ENCODE peak calls at places on chromosome X, in nine cellular contexts. P is GM23338; M is tibial nerve; C is mammary epithelial cell; W is RWPE1; A is CD8-positive, alpha-beta T cell; F is upper lobe of left lung; Q is H9; E is DND-41. X is an unnamed sample.

GRCh38 chrX:153728095-153728494 is 3.4 kb downstream of the ABCD1 start:
- DNase-seq in P (peak), M (no peak), C (no peak), W (no peak), A (no peak), F (no peak), Q (no peak), E (no peak), X (no peak)

GRCh38 chrX:118976599-118977340 is 2.4 kb downstream of the LONRF3 start:
- DNase-seq in P (no peak), M (no peak), C (no peak), W (no peak), A (peak), F (peak), Q (no peak), E (no peak), X (peak)

GRCh38 chrX:41406211-41406610 is 40.9 kb upstream of the NYX start:
- DNase-seq in P (no peak), M (no peak), C (peak), W (no peak), A (no peak), F (no peak), Q (no peak), E (no peak), X (no peak)

GRCh38 chrX:21528076-21528475 is 130.1 kb downstream of the KLHL34 start:
- DNase-seq in P (no peak), M (no peak), C (no peak), W (no peak), A (no peak), F (no peak), Q (no peak), E (no peak), X (no peak)

GRCh38 chrX:49992809-49993208 is 70.4 kb downstream of the CLCN5 start:
- DNase-seq in P (no peak), M (no peak), C (no peak), W (no peak), A (no peak), F (no peak), Q (no peak), E (no peak), X (no peak)

GRCh38 chrX:102832661-102833060 is 104.4 kb upstream of the RAB40AL start:
- DNase-seq in P (peak), M (no peak), C (peak), W (no peak), A (no peak), F (no peak), Q (peak), E (no peak), X (no peak)

GRCh38 chrX:23656684-23657083 is 10.6 kb upstream of the PRDX4 start:
- DNase-seq in P (no peak), M (no peak), C (no peak), W (no peak), A (no peak), F (no peak), Q (no peak), E (no peak), X (no peak)

GRCh38 chrX:122545778-122546177 is 638.3 kb upstream of the GRIA3 start:
- DNase-seq in P (no peak), M (no peak), C (no peak), W (no peak), A (no peak), F (no peak), Q (no peak), E (no peak), X (no peak)

GRCh38 chrX:38704146-38704882 is 96.9 kb upstream of the MID1IP1 start:
- DNase-seq in P (no peak), M (no peak), C (no peak), W (no peak), A (no peak), F (no peak), Q (no peak), E (no peak), X (no peak)

GRCh38 chrX:74023203-74023602 is 280.8 kb upstream of the ZCCHC13 start:
- DNase-seq in P (no peak), M (no peak), C (no peak), W (no peak), A (no peak), F (no peak), Q (no peak), E (no peak), X (no peak)

GRCh38 chrX:45771114-45771513 is 570.4 kb upstream of the DIPK2B start:
- DNase-seq in P (no peak), M (no peak), C (peak), W (peak), A (no peak), F (no peak), Q (no peak), E (no peak), X (peak)

GRCh38 chrX:30982467-30982866 is 89.4 kb downstream of the FTHL17 start:
- DNase-seq in P (no peak), M (no peak), C (no peak), W (no peak), A (no peak), F (no peak), Q (no peak), E (no peak), X (no peak)

GRCh38 chrX:35625714-35626113 is 172.4 kb upstream of the MAGEB16 start:
- DNase-seq in P (no peak), M (no peak), C (no peak), W (no peak), A (no peak), F (peak), Q (no peak), E (no peak), X (no peak)

GRCh38 chrX:1595711-1596060 is 4.3 kb downstream of the AKAP17A start:
- DNase-seq in P (no peak), M (no peak), C (no peak), W (no peak), A (no peak), F (no peak), Q (no peak), E (no peak), X (no peak)

GRCh38 chrX:2334237-2334636 is 166.5 kb downstream of the DHRSX start:
- DNase-seq in P (no peak), M (no peak), C (no peak), W (no peak), A (no peak), F (no peak), Q (no peak), E (no peak), X (no peak)

GRCh38 chrX:20433376-20433775 is 166.7 kb upstream of the RPS6KA3 start:
- DNase-seq in P (no peak), M (no peak), C (no peak), W (no peak), A (no peak), F (no peak), Q (no peak), E (no peak), X (no peak)

GRCh38 chrX:39828971-39829370 is 268.8 kb downstream of the BCOR start:
- DNase-seq in P (no peak), M (no peak), C (no peak), W (no peak), A (no peak), F (no peak), Q (no peak), E (no peak), X (no peak)

GRCh38 chrX:111445485-111445884 is 33.5 kb upstream of the DCX start:
- DNase-seq in P (peak), M (peak), C (peak), W (peak), A (no peak), F (no peak), Q (no peak), E (no peak), X (no peak)

GRCh38 chrX:75968293-75968692 is 183.2 kb upstream of the MAGEE2 start:
- DNase-seq in P (peak), M (no peak), C (no peak), W (no peak), A (no peak), F (no peak), Q (peak), E (no peak), X (no peak)

GRCh38 chrX:39445336-39445735 is 644.1 kb downstream of the MID1IP1 start:
- DNase-seq in P (peak), M (no peak), C (no peak), W (no peak), A (peak), F (no peak), Q (peak), E (peak), X (peak)

GRCh38 chrX:9258346-9259104 is 206.3 kb upstream of the TBL1X start:
- DNase-seq in P (no peak), M (no peak), C (no peak), W (no peak), A (no peak), F (no peak), Q (no peak), E (no peak), X (no peak)

GRCh38 chrX:129655547-129656248 is 942 bp upstream of the APLN start:
- DNase-seq in P (peak), M (no peak), C (peak), W (no peak), A (no peak), F (no peak), Q (peak), E (peak), X (no peak)
- TF ChIP-seq CTCF in P (no peak), M (no peak), C (peak), W (no peak), A (no peak), F (no peak), Q (no peak), E (peak), X (no peak)

GRCh38 chrX:136764206-136764605 is 16.5 kb downstream of the ARHGEF6 start:
- DNase-seq in P (no peak), M (no peak), C (no peak), W (no peak), A (no peak), F (no peak), Q (no peak), E (no peak), X (no peak)

GRCh38 chrX:136765957-136766356 is 14.8 kb downstream of the ARHGEF6 start:
- DNase-seq in P (no peak), M (no peak), C (no peak), W (no peak), A (no peak), F (no peak), Q (no peak), E (no peak), X (no peak)

GRCh38 chrX:136767104-136767941 is 13.4 kb downstream of the ARHGEF6 start:
- DNase-seq in P (peak), M (peak), C (peak), W (peak), A (peak), F (peak), Q (peak), E (no peak), X (peak)

GRCh38 chrX:136766785-136767103 is 14.0 kb downstream of the ARHGEF6 start:
- DNase-seq in P (peak), M (no peak), C (no peak), W (no peak), A (no peak), F (no peak), Q (no peak), E (no peak), X (no peak)

DNA sequence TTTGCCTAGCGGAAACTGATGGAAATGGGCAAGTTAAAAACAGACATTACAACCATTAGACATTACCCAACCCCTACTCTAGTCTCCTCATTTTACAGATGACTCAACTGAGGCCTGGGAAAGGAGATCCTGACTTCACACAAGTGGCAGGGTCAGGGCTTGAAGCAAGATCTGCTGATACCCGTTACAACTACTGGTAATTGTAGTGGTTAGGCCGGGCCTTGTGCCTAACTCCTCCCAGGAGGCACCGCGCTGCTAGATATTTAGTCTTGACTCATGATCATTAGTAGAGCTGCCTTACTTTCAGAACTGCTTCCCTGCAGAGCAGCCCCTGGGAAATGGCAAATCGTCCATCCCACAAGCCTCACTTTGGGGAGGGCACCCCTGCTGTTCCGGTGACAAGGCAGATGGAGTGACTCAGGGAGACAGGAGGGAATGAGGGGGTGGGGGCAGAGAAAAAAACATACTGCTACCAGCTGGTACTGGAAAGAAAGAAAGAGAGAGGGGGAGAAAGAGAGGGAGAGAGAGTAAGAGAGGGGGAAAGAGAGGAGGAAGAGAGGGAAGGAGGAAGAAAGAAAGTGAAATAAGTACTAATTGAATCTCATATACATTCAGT is 12.2 kb downstream of the ARHGEF6 start:
- DNase-seq in P (no peak), M (peak), C (peak), W (peak), A (peak), F (no peak), Q (peak), E (no peak), X (no peak)
- H3K27ac ChIP-seq in P (no peak), M (peak), C (no peak), W (no peak), A (no peak), F (peak), Q (no peak), E (no peak), X (no peak)

GRCh38 chrX:47026198-47026597 is 52.0 kb upstream of the RGN start:
- DNase-seq in P (no peak), M (no peak), C (no peak), W (no peak), A (no peak), F (no peak), Q (no peak), E (no peak), X (no peak)

DNA sequence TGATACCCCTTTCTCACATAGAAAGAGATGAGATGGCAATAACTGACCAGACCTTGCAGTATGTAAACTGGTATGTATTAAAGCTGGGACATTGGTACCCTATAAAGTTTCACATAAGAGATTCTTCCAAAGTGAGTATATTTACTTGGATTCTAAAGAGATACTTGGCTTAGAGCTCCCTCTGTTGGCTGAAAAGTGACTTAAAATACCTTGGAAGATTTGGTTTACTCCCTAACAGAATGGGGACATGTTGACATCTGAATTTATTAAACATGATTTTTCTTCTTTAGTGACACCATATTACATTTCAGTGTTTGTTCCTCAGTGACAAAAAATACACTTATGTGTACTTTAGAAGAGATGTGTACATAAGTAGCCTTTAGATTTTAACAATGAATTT is 47.9 kb upstream of the RGN start:
- DNase-seq in P (peak), M (peak), C (peak), W (peak), A (peak), F (no peak), Q (no peak), E (peak), X (peak)
- TF ChIP-seq CTCF in P (peak), M (peak), C (peak), W (peak), A (peak), F (no peak), Q (peak), E (peak), X (peak)

GRCh38 chrX:17859609-17860178 is 1.4 kb downstream of the RAI2 start:
- DNase-seq in P (peak), M (no peak), C (no peak), W (no peak), A (peak), F (peak), Q (no peak), E (no peak), X (peak)

GRCh38 chrX:17848545-17849265 is 12.4 kb downstream of the RAI2 start:
- DNase-seq in P (no peak), M (no peak), C (no peak), W (no peak), A (no peak), F (no peak), Q (no peak), E (no peak), X (no peak)

GRCh38 chrX:17851854-17852253 is 9.2 kb downstream of the RAI2 start:
- DNase-seq in P (no peak), M (no peak), C (no peak), W (no peak), A (no peak), F (no peak), Q (no peak), E (no peak), X (no peak)

GRCh38 chrX:17854521-17854920 is 6.6 kb downstream of the RAI2 start:
- DNase-seq in P (no peak), M (no peak), C (no peak), W (no peak), A (no peak), F (no peak), Q (no peak), E (no peak), X (no peak)

DNA sequence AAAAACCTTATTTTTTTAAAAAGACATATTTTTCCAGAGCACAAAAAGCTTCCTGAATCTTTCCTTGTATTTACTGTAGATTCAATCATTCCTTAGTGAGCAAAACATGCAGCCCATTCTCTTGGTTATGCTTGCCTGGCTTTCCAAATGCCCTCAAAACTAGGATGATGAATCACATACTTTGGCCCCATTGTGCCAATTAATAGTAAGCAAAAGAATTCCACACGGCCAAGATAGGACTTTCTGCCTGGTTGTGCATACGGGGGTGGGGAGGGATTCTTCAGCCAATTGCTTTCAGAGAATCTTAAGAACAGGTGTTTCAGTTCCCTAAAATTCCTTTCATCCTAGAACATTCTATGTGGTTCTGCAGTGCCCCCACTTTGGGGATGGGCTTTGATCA is 7.0 kb downstream of the RAI2 start:
- DNase-seq in P (no peak), M (no peak), C (no peak), W (no peak), A (no peak), F (no peak), Q (no peak), E (no peak), X (no peak)
- H3K27ac ChIP-seq in P (no peak), M (peak), C (no peak), W (no peak), A (no peak), F (no peak), Q (no peak), E (no peak), X (no peak)

GRCh38 chrX:47644557-47645091 is 5.7 kb downstream of the ELK1 start:
- DNase-seq in P (peak), M (no peak), C (peak), W (no peak), A (no peak), F (no peak), Q (peak), E (no peak), X (no peak)
- TF ChIP-seq CTCF in P (peak), M (peak), C (peak), W (peak), A (no peak), F (no peak), Q (peak), E (no peak), X (no peak)

DNA sequence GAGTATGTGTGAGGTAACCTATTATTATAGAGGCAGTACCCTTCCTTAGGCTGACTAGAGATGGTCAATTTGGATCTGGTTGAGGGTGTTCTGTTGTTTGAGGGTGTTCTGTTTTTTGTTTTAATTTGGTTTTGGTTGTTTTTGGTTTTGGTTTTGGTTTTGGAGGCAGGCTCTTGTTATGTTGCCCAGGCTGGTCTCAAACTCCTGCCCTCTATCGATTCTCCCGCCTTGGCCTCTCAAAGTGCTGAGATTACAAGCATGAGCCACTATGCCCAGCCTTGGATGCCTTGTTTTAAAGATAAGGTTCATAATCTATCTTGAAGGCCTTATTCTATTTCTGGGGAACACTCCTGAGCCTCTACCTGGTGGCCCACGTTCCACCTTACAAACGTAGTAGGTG is 902 bp downstream of the CXorf65 start:
- DNase-seq in P (no peak), M (no peak), C (no peak), W (no peak), A (no peak), F (no peak), Q (no peak), E (no peak), X (no peak)
- H3K27ac ChIP-seq in P (no peak), M (no peak), C (no peak), W (no peak), A (peak), F (no peak), Q (no peak), E (peak), X (no peak)

DNA sequence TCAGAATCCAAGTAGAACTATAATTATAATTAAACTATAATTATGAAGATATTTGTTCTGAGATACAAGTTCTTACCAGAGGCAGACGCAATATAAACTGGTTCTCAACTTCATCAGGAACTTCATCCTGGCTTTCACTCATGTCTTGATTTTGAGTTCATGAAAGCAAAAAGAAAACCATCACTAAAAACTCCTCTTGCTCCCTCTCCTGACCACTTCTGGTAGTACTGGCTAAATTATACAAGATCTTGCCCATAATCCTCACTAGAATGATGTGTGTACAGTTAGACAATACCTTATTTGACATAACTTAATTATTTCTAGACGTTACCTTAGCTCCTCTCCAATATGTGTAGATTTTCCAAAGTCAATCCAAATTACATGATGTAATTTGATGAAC is 3.7 kb downstream of the TAF7L start:
- DNase-seq in P (peak), M (peak), C (peak), W (no peak), A (peak), F (no peak), Q (no peak), E (no peak), X (no peak)
- TF ChIP-seq CTCF in P (peak), M (peak), C (peak), W (peak), A (peak), F (no peak), Q (peak), E (peak), X (no peak)

DNA sequence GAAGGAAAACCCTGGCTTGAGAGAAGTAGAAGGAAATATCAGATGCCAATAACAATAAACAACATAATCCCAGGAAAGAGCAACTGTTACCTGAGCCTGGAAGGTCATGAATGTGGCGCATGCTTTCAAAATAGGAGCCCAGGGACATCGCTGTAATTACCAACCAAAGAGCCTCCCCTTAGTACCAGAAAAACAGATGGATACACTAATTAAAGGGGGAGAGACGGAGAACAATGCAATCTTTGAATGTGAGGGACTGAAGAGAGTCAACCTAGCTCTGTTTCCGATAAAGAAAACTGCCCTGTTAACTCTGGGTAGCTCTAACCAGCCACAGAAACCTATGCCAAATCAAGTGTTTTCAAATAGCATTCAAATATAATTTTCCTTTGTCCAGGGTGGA is 161.4 kb downstream of the ENOX2 start:
- DNase-seq in P (no peak), M (no peak), C (no peak), W (no peak), A (no peak), F (no peak), Q (no peak), E (no peak), X (no peak)
- H3K27ac ChIP-seq in P (no peak), M (no peak), C (no peak), W (no peak), A (no peak), F (no peak), Q (no peak), E (no peak), X (no peak)

X was measured in prostate gland.